ENCODE peak calls at places on chromosomes 13 and 19, in eight cellular contexts. One of them, this sample, is unnamed.

GRCh38 chr13:27079421-27079958 is 92.1 kb downstream of the USP12 start:
- DNase-seq in CD4-positive, CD25-positive, alpha-beta regulatory T cell: no peak
- DNase-seq in CD8-positive, alpha-beta memory T cell: no peak
- DNase-seq in tibial nerve: no peak
- DNase-seq in PC-3: no peak
- DNase-seq in ovary: no peak
- DNase-seq in upper lobe of right lung: no peak
- DNase-seq in IMR-90: peak
- DNase-seq in this sample: no peak

GRCh38 chr13:74136089-74136658 is 2.0 kb upstream of the KLF12 start:
- DNase-seq in CD4-positive, CD25-positive, alpha-beta regulatory T cell: peak
- DNase-seq in CD8-positive, alpha-beta memory T cell: peak
- DNase-seq in tibial nerve: peak
- DNase-seq in PC-3: peak
- DNase-seq in ovary: peak
- DNase-seq in upper lobe of right lung: peak
- DNase-seq in IMR-90: peak
- DNase-seq in this sample: no peak

GRCh38 chr19:39046037-39046821 is 13.9 kb upstream of the FBXO27 start:
- DNase-seq in CD4-positive, CD25-positive, alpha-beta regulatory T cell: no peak
- DNase-seq in CD8-positive, alpha-beta memory T cell: no peak
- DNase-seq in tibial nerve: no peak
- DNase-seq in PC-3: peak
- DNase-seq in ovary: no peak
- DNase-seq in upper lobe of right lung: no peak
- DNase-seq in IMR-90: no peak
- DNase-seq in this sample: no peak

GRCh38 chr19:2478756-2479555 is 3.0 kb downstream of the GADD45B start:
- DNase-seq in CD4-positive, CD25-positive, alpha-beta regulatory T cell: peak
- DNase-seq in CD8-positive, alpha-beta memory T cell: peak
- DNase-seq in tibial nerve: peak
- DNase-seq in PC-3: peak
- DNase-seq in ovary: peak
- DNase-seq in upper lobe of right lung: peak
- DNase-seq in IMR-90: peak
- DNase-seq in this sample: no peak

GRCh38 chr19:48695743-48696352 is at the start of gene FUT2:
- DNase-seq in CD4-positive, CD25-positive, alpha-beta regulatory T cell: no peak
- DNase-seq in CD8-positive, alpha-beta memory T cell: no peak
- DNase-seq in tibial nerve: no peak
- DNase-seq in PC-3: no peak
- DNase-seq in ovary: no peak
- DNase-seq in upper lobe of right lung: no peak
- DNase-seq in IMR-90: no peak
- DNase-seq in this sample: no peak

GRCh38 chr13:45623516-45624090 is 8.1 kb upstream of the ERICH6B start:
- DNase-seq in CD4-positive, CD25-positive, alpha-beta regulatory T cell: peak
- DNase-seq in CD8-positive, alpha-beta memory T cell: no peak
- DNase-seq in tibial nerve: no peak
- DNase-seq in PC-3: peak
- DNase-seq in ovary: no peak
- DNase-seq in upper lobe of right lung: no peak
- DNase-seq in IMR-90: peak
- DNase-seq in this sample: no peak

GRCh38 chr13:32911506-32911905 is 104.7 kb upstream of the KL start:
- DNase-seq in CD4-positive, CD25-positive, alpha-beta regulatory T cell: no peak
- DNase-seq in CD8-positive, alpha-beta memory T cell: no peak
- DNase-seq in tibial nerve: no peak
- DNase-seq in PC-3: peak
- DNase-seq in ovary: no peak
- DNase-seq in upper lobe of right lung: no peak
- DNase-seq in IMR-90: peak
- DNase-seq in this sample: no peak

GRCh38 chr13:24284876-24285275 is 24.5 kb upstream of the C1QTNF9 start:
- DNase-seq in CD4-positive, CD25-positive, alpha-beta regulatory T cell: no peak
- DNase-seq in CD8-positive, alpha-beta memory T cell: no peak
- DNase-seq in tibial nerve: no peak
- DNase-seq in PC-3: no peak
- DNase-seq in ovary: no peak
- DNase-seq in upper lobe of right lung: no peak
- DNase-seq in IMR-90: no peak
- DNase-seq in this sample: no peak

GRCh38 chr13:32993109-32993508 is 23.1 kb upstream of the KL start:
- DNase-seq in CD4-positive, CD25-positive, alpha-beta regulatory T cell: no peak
- DNase-seq in CD8-positive, alpha-beta memory T cell: no peak
- DNase-seq in tibial nerve: no peak
- DNase-seq in PC-3: no peak
- DNase-seq in ovary: no peak
- DNase-seq in upper lobe of right lung: no peak
- DNase-seq in IMR-90: no peak
- DNase-seq in this sample: no peak

GRCh38 chr13:106455190-106455589 is 80.3 kb downstream of the EFNB2 start:
- DNase-seq in CD4-positive, CD25-positive, alpha-beta regulatory T cell: no peak
- DNase-seq in CD8-positive, alpha-beta memory T cell: no peak
- DNase-seq in tibial nerve: no peak
- DNase-seq in PC-3: no peak
- DNase-seq in ovary: no peak
- DNase-seq in upper lobe of right lung: no peak
- DNase-seq in IMR-90: no peak
- DNase-seq in this sample: no peak

GRCh38 chr13:106449096-106449495 is 86.4 kb downstream of the EFNB2 start:
- DNase-seq in CD4-positive, CD25-positive, alpha-beta regulatory T cell: no peak
- DNase-seq in CD8-positive, alpha-beta memory T cell: no peak
- DNase-seq in tibial nerve: no peak
- DNase-seq in PC-3: no peak
- DNase-seq in ovary: no peak
- DNase-seq in upper lobe of right lung: no peak
- DNase-seq in IMR-90: no peak
- DNase-seq in this sample: no peak

GRCh38 chr13:106450991-106451390 is 84.5 kb downstream of the EFNB2 start:
- DNase-seq in CD4-positive, CD25-positive, alpha-beta regulatory T cell: no peak
- DNase-seq in CD8-positive, alpha-beta memory T cell: no peak
- DNase-seq in tibial nerve: no peak
- DNase-seq in PC-3: no peak
- DNase-seq in ovary: no peak
- DNase-seq in upper lobe of right lung: no peak
- DNase-seq in IMR-90: no peak
- DNase-seq in this sample: no peak

GRCh38 chr13:106455777-106456176 is 79.7 kb downstream of the EFNB2 start:
- DNase-seq in CD4-positive, CD25-positive, alpha-beta regulatory T cell: no peak
- DNase-seq in CD8-positive, alpha-beta memory T cell: no peak
- DNase-seq in tibial nerve: no peak
- DNase-seq in PC-3: no peak
- DNase-seq in ovary: no peak
- DNase-seq in upper lobe of right lung: no peak
- DNase-seq in IMR-90: peak
- DNase-seq in this sample: no peak

GRCh38 chr13:106453101-106453500 is 82.4 kb downstream of the EFNB2 start:
- DNase-seq in CD4-positive, CD25-positive, alpha-beta regulatory T cell: no peak
- DNase-seq in CD8-positive, alpha-beta memory T cell: no peak
- DNase-seq in tibial nerve: no peak
- DNase-seq in PC-3: no peak
- DNase-seq in ovary: no peak
- DNase-seq in upper lobe of right lung: no peak
- DNase-seq in IMR-90: no peak
- DNase-seq in this sample: no peak
- H3K27ac ChIP-seq in CD4-positive, CD25-positive, alpha-beta regulatory T cell: no peak
- H3K27ac ChIP-seq in CD8-positive, alpha-beta memory T cell: no peak
- H3K27ac ChIP-seq in tibial nerve: no peak
- H3K27ac ChIP-seq in PC-3: no peak
- H3K27ac ChIP-seq in ovary: no peak
- H3K27ac ChIP-seq in upper lobe of right lung: no peak
- H3K27ac ChIP-seq in IMR-90: no peak
- H3K27ac ChIP-seq in this sample: no peak

DNA sequence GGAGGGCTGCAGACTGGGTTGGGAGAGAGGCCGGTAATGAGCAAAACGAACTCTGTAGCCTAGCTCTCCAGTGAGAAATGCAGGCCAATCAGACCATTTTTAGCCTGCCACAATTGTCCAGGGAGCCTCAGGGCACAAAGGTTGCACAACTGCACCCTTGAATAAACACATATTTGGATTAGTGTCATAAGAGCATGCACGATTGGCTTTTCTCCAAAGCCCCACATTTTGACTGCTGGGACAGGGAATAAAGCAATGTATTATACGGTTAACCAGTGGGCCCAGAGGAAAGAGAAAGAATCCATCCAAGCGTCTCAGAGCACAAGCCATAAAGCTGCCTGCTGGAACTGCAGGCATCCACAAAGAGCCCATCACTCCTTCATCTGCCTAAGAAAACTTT is 729.4 kb upstream of the SGCG start:
- DNase-seq in CD4-positive, CD25-positive, alpha-beta regulatory T cell: no peak
- DNase-seq in CD8-positive, alpha-beta memory T cell: no peak
- DNase-seq in tibial nerve: peak
- DNase-seq in PC-3: no peak
- DNase-seq in ovary: no peak
- DNase-seq in upper lobe of right lung: no peak
- DNase-seq in IMR-90: no peak
- DNase-seq in this sample: no peak
- H3K27ac ChIP-seq in CD4-positive, CD25-positive, alpha-beta regulatory T cell: no peak
- H3K27ac ChIP-seq in CD8-positive, alpha-beta memory T cell: no peak
- H3K27ac ChIP-seq in tibial nerve: no peak
- H3K27ac ChIP-seq in PC-3: no peak
- H3K27ac ChIP-seq in ovary: no peak
- H3K27ac ChIP-seq in upper lobe of right lung: no peak
- H3K27ac ChIP-seq in IMR-90: no peak
- H3K27ac ChIP-seq in this sample: no peak

GRCh38 chr19:53978975-53979801 is 12.2 kb upstream of the CACNG6 start:
- DNase-seq in CD4-positive, CD25-positive, alpha-beta regulatory T cell: no peak
- DNase-seq in CD8-positive, alpha-beta memory T cell: no peak
- DNase-seq in tibial nerve: no peak
- DNase-seq in PC-3: peak
- DNase-seq in ovary: no peak
- DNase-seq in upper lobe of right lung: no peak
- DNase-seq in IMR-90: no peak
- DNase-seq in this sample: no peak

GRCh38 chr19:53982056-53982455 is 9.4 kb upstream of the CACNG6 start:
- DNase-seq in CD4-positive, CD25-positive, alpha-beta regulatory T cell: no peak
- DNase-seq in CD8-positive, alpha-beta memory T cell: no peak
- DNase-seq in tibial nerve: no peak
- DNase-seq in PC-3: peak
- DNase-seq in ovary: no peak
- DNase-seq in upper lobe of right lung: no peak
- DNase-seq in IMR-90: no peak
- DNase-seq in this sample: no peak

GRCh38 chr19:53981408-53981998 is 9.9 kb upstream of the CACNG6 start:
- DNase-seq in CD4-positive, CD25-positive, alpha-beta regulatory T cell: no peak
- DNase-seq in CD8-positive, alpha-beta memory T cell: no peak
- DNase-seq in tibial nerve: no peak
- DNase-seq in PC-3: no peak
- DNase-seq in ovary: no peak
- DNase-seq in upper lobe of right lung: no peak
- DNase-seq in IMR-90: no peak
- DNase-seq in this sample: no peak

GRCh38 chr19:53982611-53983010 is 8.8 kb upstream of the CACNG6 start:
- DNase-seq in CD4-positive, CD25-positive, alpha-beta regulatory T cell: no peak
- DNase-seq in CD8-positive, alpha-beta memory T cell: no peak
- DNase-seq in tibial nerve: no peak
- DNase-seq in PC-3: peak
- DNase-seq in ovary: no peak
- DNase-seq in upper lobe of right lung: no peak
- DNase-seq in IMR-90: no peak
- DNase-seq in this sample: no peak

GRCh38 chr19:53980553-53981407 is 10.7 kb upstream of the CACNG6 start:
- DNase-seq in CD4-positive, CD25-positive, alpha-beta regulatory T cell: no peak
- DNase-seq in CD8-positive, alpha-beta memory T cell: no peak
- DNase-seq in tibial nerve: no peak
- DNase-seq in PC-3: peak
- DNase-seq in ovary: no peak
- DNase-seq in upper lobe of right lung: no peak
- DNase-seq in IMR-90: peak
- DNase-seq in this sample: no peak
- H3K27ac ChIP-seq in CD4-positive, CD25-positive, alpha-beta regulatory T cell: no peak
- H3K27ac ChIP-seq in CD8-positive, alpha-beta memory T cell: no peak
- H3K27ac ChIP-seq in tibial nerve: no peak
- H3K27ac ChIP-seq in PC-3: peak
- H3K27ac ChIP-seq in ovary: no peak
- H3K27ac ChIP-seq in upper lobe of right lung: no peak
- H3K27ac ChIP-seq in IMR-90: no peak
- H3K27ac ChIP-seq in this sample: no peak

GRCh38 chr19:14526423-14526822 is 3.0 kb upstream of the TECR start:
- DNase-seq in CD4-positive, CD25-positive, alpha-beta regulatory T cell: no peak
- DNase-seq in CD8-positive, alpha-beta memory T cell: no peak
- DNase-seq in tibial nerve: no peak
- DNase-seq in PC-3: no peak
- DNase-seq in ovary: no peak
- DNase-seq in upper lobe of right lung: no peak
- DNase-seq in IMR-90: no peak
- DNase-seq in this sample: no peak

GRCh38 chr19:14530005-14530348 is 583 bp downstream of the TECR start:
- DNase-seq in CD4-positive, CD25-positive, alpha-beta regulatory T cell: no peak
- DNase-seq in CD8-positive, alpha-beta memory T cell: no peak
- DNase-seq in tibial nerve: no peak
- DNase-seq in PC-3: no peak
- DNase-seq in ovary: no peak
- DNase-seq in upper lobe of right lung: peak
- DNase-seq in IMR-90: no peak
- DNase-seq in this sample: no peak

GRCh38 chr19:14530505-14530904 is 1.1 kb downstream of the TECR start:
- DNase-seq in CD4-positive, CD25-positive, alpha-beta regulatory T cell: no peak
- DNase-seq in CD8-positive, alpha-beta memory T cell: no peak
- DNase-seq in tibial nerve: no peak
- DNase-seq in PC-3: no peak
- DNase-seq in ovary: no peak
- DNase-seq in upper lobe of right lung: no peak
- DNase-seq in IMR-90: no peak
- DNase-seq in this sample: no peak

GRCh38 chr19:14529254-14530004 is at the start of gene TECR:
- DNase-seq in CD4-positive, CD25-positive, alpha-beta regulatory T cell: peak
- DNase-seq in CD8-positive, alpha-beta memory T cell: peak
- DNase-seq in tibial nerve: peak
- DNase-seq in PC-3: peak
- DNase-seq in ovary: peak
- DNase-seq in upper lobe of right lung: peak
- DNase-seq in IMR-90: peak
- DNase-seq in this sample: peak

GRCh38 chr19:14528419-14529253 is 758 bp upstream of the TECR start:
- DNase-seq in CD4-positive, CD25-positive, alpha-beta regulatory T cell: no peak
- DNase-seq in CD8-positive, alpha-beta memory T cell: no peak
- DNase-seq in tibial nerve: no peak
- DNase-seq in PC-3: no peak
- DNase-seq in ovary: peak
- DNase-seq in upper lobe of right lung: peak
- DNase-seq in IMR-90: no peak
- DNase-seq in this sample: no peak
- H3K27ac ChIP-seq in CD4-positive, CD25-positive, alpha-beta regulatory T cell: peak
- H3K27ac ChIP-seq in CD8-positive, alpha-beta memory T cell: peak
- H3K27ac ChIP-seq in tibial nerve: peak
- H3K27ac ChIP-seq in PC-3: no peak
- H3K27ac ChIP-seq in ovary: no peak
- H3K27ac ChIP-seq in upper lobe of right lung: peak
- H3K27ac ChIP-seq in IMR-90: no peak
- H3K27ac ChIP-seq in this sample: peak

GRCh38 chr19:4939466-4939865 is 29.4 kb upstream of the KDM4B start:
- DNase-seq in CD4-positive, CD25-positive, alpha-beta regulatory T cell: no peak
- DNase-seq in CD8-positive, alpha-beta memory T cell: no peak
- DNase-seq in tibial nerve: no peak
- DNase-seq in PC-3: no peak
- DNase-seq in ovary: no peak
- DNase-seq in upper lobe of right lung: no peak
- DNase-seq in IMR-90: no peak
- DNase-seq in this sample: no peak
- H3K27ac ChIP-seq in CD4-positive, CD25-positive, alpha-beta regulatory T cell: no peak
- H3K27ac ChIP-seq in CD8-positive, alpha-beta memory T cell: no peak
- H3K27ac ChIP-seq in tibial nerve: no peak
- H3K27ac ChIP-seq in PC-3: no peak
- H3K27ac ChIP-seq in ovary: no peak
- H3K27ac ChIP-seq in upper lobe of right lung: no peak
- H3K27ac ChIP-seq in IMR-90: no peak
- H3K27ac ChIP-seq in this sample: no peak

This sample was measured in caudate nucleus.